ENCODE peak calls at places on chromosome 4, in six cellular contexts. E, H, X, D, S and J are unnamed samples.

GRCh38 chr4:38034986-38035882 is 75.0 kb downstream of the PTTG2 start:
- DNase-seq in D (peak), E (peak), X (no peak), H (no peak), S (peak), J (peak)

GRCh38 chr4:121696140-121696640 is 590 bp downstream of the ANXA5 start:
- DNase-seq in D (no peak), S (peak), H (peak), X (no peak), E (peak), J (no peak)

GRCh38 chr4:169142906-169143305 is 127.8 kb downstream of the SH3RF1 start:
- DNase-seq in D (no peak), H (no peak), X (no peak), E (no peak), S (no peak), J (no peak)

GRCh38 chr4:89056953-89057398 is at the start of gene FAM13A:
- DNase-seq in S (peak), D (no peak), X (peak), E (peak), H (peak), J (no peak)

GRCh38 chr4:47855350-47855749 is 17.5 kb upstream of the CORIN start:
- DNase-seq in S (no peak), X (no peak), E (no peak), H (no peak), D (no peak), J (no peak)

GRCh38 chr4:173025131-173025530 is 143.5 kb upstream of the GALNT7 start:
- DNase-seq in X (peak), E (peak), S (peak), D (peak), H (peak), J (no peak)

GRCh38 chr4:48698029-48698901 is 81.8 kb downstream of the FRYL start:
- DNase-seq in D (no peak), H (no peak), X (no peak), S (no peak), E (peak), J (no peak)

GRCh38 chr4:153427363-153428071 is 38.6 kb upstream of the TMEM131L start:
- DNase-seq in H (no peak), S (no peak), D (no peak), E (no peak), X (no peak), J (no peak)

GRCh38 chr4:185398618-185399017 is 2.0 kb downstream of the ANKRD37 start:
- DNase-seq in D (no peak), H (no peak), E (no peak), S (no peak), X (no peak), J (no peak)

GRCh38 chr4:25578431-25578830 is 77.2 kb upstream of the SLC34A2 start:
- DNase-seq in D (no peak), X (no peak), S (no peak), H (no peak), E (no peak), J (no peak)

GRCh38 chr4:89660851-89661250 is 176.1 kb downstream of the SNCA start:
- DNase-seq in S (no peak), H (no peak), X (no peak), E (no peak), D (no peak), J (no peak)

GRCh38 chr4:123821861-123822260 is 425.3 kb downstream of the SPRY1 start:
- DNase-seq in H (no peak), D (no peak), E (peak), X (no peak), S (no peak), J (no peak)

GRCh38 chr4:46390353-46391058 is 578 bp upstream of the GABRA2 start:
- DNase-seq in X (no peak), E (no peak), S (no peak), H (no peak), D (no peak), J (no peak)

GRCh38 chr4:40672528-40673522 is 43.2 kb upstream of the RBM47 start:
- DNase-seq in D (peak), E (peak), X (peak), H (no peak), S (no peak), J (peak)

GRCh38 chr4:10808591-10808990 is 124.0 kb upstream of the CLNK start:
- DNase-seq in D (no peak), E (no peak), X (no peak), S (no peak), H (no peak), J (no peak)

GRCh38 chr4:93373893-93374860 is 454.4 kb upstream of the ATOH1 start:
- DNase-seq in H (no peak), E (no peak), S (no peak), D (no peak), X (no peak), J (no peak)

GRCh38 chr4:134018845-134019244 is 182.7 kb downstream of the PABPC4L start:
- DNase-seq in D (no peak), X (no peak), S (no peak), H (no peak), E (no peak), J (no peak)

GRCh38 chr4:110271986-110272385 is 73.6 kb upstream of the ELOVL6 start:
- DNase-seq in H (no peak), X (no peak), S (no peak), E (no peak), D (no peak), J (no peak)

GRCh38 chr4:188812644-188813043 is 673.4 kb downstream of the TRIML1 start:
- DNase-seq in H (no peak), E (no peak), X (no peak), S (no peak), D (no peak), J (no peak)
- TF ChIP-seq POLR2AphosphoS5 in H (no peak), E (no peak), X (no peak), S (no peak), D (no peak), J (no peak)

DNA sequence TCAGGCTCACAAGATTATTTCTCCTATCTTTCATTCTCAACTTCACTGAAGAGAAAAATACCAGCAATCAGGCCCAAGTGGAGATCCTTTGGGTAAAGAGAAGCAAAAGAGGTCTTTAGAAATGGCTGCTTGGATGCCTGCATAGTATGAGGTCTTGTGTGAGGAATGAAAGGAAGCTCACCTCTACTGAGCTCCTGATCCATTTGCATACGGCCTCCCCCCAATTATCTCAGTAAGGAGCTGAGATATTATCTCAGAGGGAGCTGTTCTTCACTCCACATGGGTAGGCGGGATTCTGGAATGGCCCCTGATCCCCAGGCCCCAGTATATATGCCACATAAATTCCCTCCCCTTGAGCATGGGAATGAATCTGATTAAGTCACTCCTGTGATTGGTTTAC is 75.8 kb downstream of the EVC2 start:
- DNase-seq in E (no peak), S (no peak), X (no peak), D (no peak), H (no peak), J (no peak)
- TF ChIP-seq TAF1 in E (no peak), S (no peak), X (no peak), D (no peak), H (no peak), J (no peak)

GRCh38 chr4:8402640-8403039 is 37.9 kb downstream of the ACOX3 start:
- DNase-seq in X (no peak), S (no peak), E (no peak), H (no peak), D (no peak), J (no peak)

GRCh38 chr4:8402181-8402597 is 38.3 kb downstream of the ACOX3 start:
- DNase-seq in X (no peak), D (no peak), H (no peak), E (no peak), S (no peak), J (no peak)

GRCh38 chr4:8401665-8402064 is 38.9 kb downstream of the ACOX3 start:
- DNase-seq in S (no peak), D (no peak), E (no peak), H (no peak), X (no peak), J (no peak)

GRCh38 chr4:8403981-8404380 is 36.5 kb downstream of the ACOX3 start:
- DNase-seq in H (no peak), D (no peak), X (no peak), S (no peak), E (no peak), J (no peak)

GRCh38 chr4:8403173-8403753 is 37.3 kb downstream of the ACOX3 start:
- DNase-seq in X (no peak), H (peak), D (peak), E (peak), S (peak), J (peak)
- TF ChIP-seq POLR2A in X (no peak), H (no peak), D (no peak), E (no peak), S (no peak), J (no peak)

GRCh38 chr4:3189459-3189858 is 59.5 kb upstream of the MSANTD1 start:
- DNase-seq in H (no peak), D (no peak), E (no peak), X (no peak), S (no peak), J (no peak)
- TF ChIP-seq POLR2AphosphoS5 in H (no peak), D (no peak), E (no peak), X (no peak), S (no peak), J (no peak)